ENCODE peak calls at places on chromosomes 16 and 17, in seven cellular contexts. N is left colon; R is NCI-H748 treated with DMSO at 0.1 percent for 48 hours; T is body of pancreas; A is iPS DF 6.9; L is stimulated activated CD8-positive, alpha-beta memory T cell treated with anti-CD3 and anti-CD28 coated beads, Interleukin-7, amount 100 ng/mL, for 48 hours; H is right cardiac atrium. P is an unnamed sample.

GRCh38 chr17:42333053-42333452 is 44.8 kb downstream of the STAT5A start:
- DNase-seq in N (no peak), R (no peak), T (no peak), A (no peak), L (no peak), H (no peak), P (no peak)

GRCh38 chr16:82350560-82350959 is 180.5 kb upstream of the MPHOSPH6 start:
- DNase-seq in N (no peak), R (no peak), T (peak; percentile 66), A (no peak), L (no peak), H (no peak), P (no peak)

GRCh38 chr16:66521951-66522771 is 27.8 kb downstream of the TK2 start:
- DNase-seq in N (peak; percentile 79), R (no peak), T (no peak), A (no peak), L (peak; percentile 92), H (no peak), P (peak; percentile 93)

GRCh38 chr17:12665263-12666210 is at the start of gene MYOCD:
- DNase-seq in N (peak; percentile 41), R (peak; percentile 28), T (peak; percentile 8), A (peak; percentile 73), L (no peak), H (peak; percentile 57), P (peak; percentile 80)

GRCh38 chr17:18247613-18248001 is 10.9 kb downstream of the FLII start:
- DNase-seq in N (no peak), R (no peak), T (no peak), A (no peak), L (no peak), H (peak; percentile 53), P (no peak)

GRCh38 chr16:27317320-27317719 is 3.5 kb downstream of the IL4R start:
- DNase-seq in N (peak; percentile 22), R (no peak), T (no peak), A (no peak), L (no peak), H (no peak), P (peak; percentile 57)

GRCh38 chr17:17833664-17834357 is 3.0 kb downstream of the SREBF1 start:
- DNase-seq in N (no peak), R (no peak), T (no peak), A (no peak), L (no peak), H (no peak), P (no peak)

GRCh38 chr16:50478773-50479149 is 69.4 kb upstream of the NKD1 start:
- DNase-seq in N (no peak), R (no peak), T (peak; percentile 46), A (no peak), L (no peak), H (no peak), P (no peak)

GRCh38 chr17:66665194-66665593 is 169.7 kb upstream of the CACNG5 start:
- DNase-seq in N (no peak), R (no peak), T (no peak), A (no peak), L (no peak), H (no peak), P (no peak)

GRCh38 chr17:69558796-69559195 is 144.3 kb downstream of the MAP2K6 start:
- DNase-seq in N (no peak), R (no peak), T (no peak), A (no peak), L (no peak), H (no peak), P (no peak)

GRCh38 chr16:76235426-76235825 is 41.8 kb upstream of the CNTNAP4 start:
- DNase-seq in N (no peak), R (no peak), T (no peak), A (no peak), L (no peak), H (no peak), P (no peak)

GRCh38 chr16:75333770-75334169 is 82.3 kb upstream of the BCAR1 start:
- DNase-seq in N (no peak), R (no peak), T (no peak), A (no peak), L (no peak), H (no peak), P (no peak)

GRCh38 chr17:19284005-19284959 is 47.1 kb downstream of the EPN2 start:
- DNase-seq in N (no peak), R (no peak), T (no peak), A (no peak), L (no peak), H (no peak), P (no peak)

GRCh38 chr17:40956401-40957254 is 10.1 kb downstream of the KRT39 start:
- DNase-seq in N (no peak), R (no peak), T (no peak), A (no peak), L (no peak), H (no peak), P (no peak)

GRCh38 chr17:48733632-48734327 is 5.2 kb upstream of the HOXB13 start:
- DNase-seq in N (no peak), R (no peak), T (no peak), A (no peak), L (no peak), H (no peak), P (no peak)

GRCh38 chr16:85200471-85201278 is 88.4 kb upstream of the CIBAR2 start:
- DNase-seq in N (no peak), R (no peak), T (no peak), A (no peak), L (no peak), H (no peak), P (no peak)

GRCh38 chr16:68113059-68113757 is 28.0 kb downstream of the NFATC3 start:
- DNase-seq in N (no peak), R (no peak), T (no peak), A (no peak), L (no peak), H (no peak), P (no peak)

GRCh38 chr16:1100084-1100800 is 4.2 kb upstream of the C1QTNF8 start:
- DNase-seq in N (no peak), R (no peak), T (no peak), A (no peak), L (no peak), H (no peak), P (no peak)

GRCh38 chr16:79911660-79912059 is 311.1 kb upstream of the MAF start:
- DNase-seq in N (no peak), R (no peak), T (no peak), A (no peak), L (no peak), H (no peak), P (no peak)

GRCh38 chr17:489758-490329 is 137.2 kb upstream of the RPH3AL start:
- DNase-seq in N (peak; percentile 41), R (no peak), T (no peak), A (no peak), L (peak; percentile 52), H (peak; percentile 50), P (no peak)

GRCh38 chr17:12627177-12627629 is 38.5 kb upstream of the MYOCD start:
- DNase-seq in N (no peak), R (no peak), T (peak; percentile 5), A (no peak), L (no peak), H (peak; percentile 10), P (no peak)

GRCh38 chr17:15475620-15476354 is 8.4 kb upstream of the CDRT4 start:
- DNase-seq in N (no peak), R (no peak), T (no peak), A (no peak), L (no peak), H (no peak), P (no peak)

GRCh38 chr17:47959825-47960655 is 2.4 kb upstream of the PRR15L start:
- DNase-seq in N (peak; percentile 92), R (peak; percentile 77), T (peak; percentile 81), A (no peak), L (no peak), H (no peak), P (no peak)

GRCh38 chr16:50683689-50684374 is 2.7 kb upstream of the SNX20 start:
- DNase-seq in N (peak; percentile 55), R (no peak), T (no peak), A (no peak), L (no peak), H (no peak), P (peak; percentile 79)

P was measured in cardiac septum.